ENCODE peak calls at places on chromosomes 7 and 10, in six cellular contexts. A, M, W, G, K and Y are unnamed samples.

GRCh38 chr10:7915923-7916322 is 97.6 kb downstream of the TAF3 start:
- DNase-seq in A (no peak), M (no peak), W (no peak), G (no peak), K (no peak), Y (no peak)

GRCh38 chr10:11724938-11725776 is 17.0 kb upstream of the ECHDC3 start:
- DNase-seq in A (peak; percentile 58), M (no peak), W (no peak), G (no peak), K (peak; percentile 58), Y (peak; percentile 46)

GRCh38 chr7:69920802-69921201 is 322.5 kb downstream of the AUTS2 start:
- DNase-seq in A (no peak), M (no peak), W (no peak), G (no peak), K (no peak), Y (no peak)

GRCh38 chr7:4131043-4131442 is 551.1 kb upstream of the FOXK1 start:
- DNase-seq in A (no peak), M (no peak), W (no peak), G (peak; percentile 87), K (no peak), Y (no peak)

GRCh38 chr7:46613116-46613515 is 692.0 kb upstream of the IGFBP3 start:
- DNase-seq in A (no peak), M (no peak), W (no peak), G (no peak), K (no peak), Y (no peak)

GRCh38 chr7:157813741-157814661 is 477.2 kb downstream of the DNAJB6 start:
- DNase-seq in A (no peak), M (no peak), W (no peak), G (no peak), K (no peak), Y (no peak)

GRCh38 chr10:123621910-123622309 is 44.2 kb upstream of the GPR26 start:
- DNase-seq in A (no peak), M (no peak), W (no peak), G (no peak), K (no peak), Y (no peak)

GRCh38 chr10:1255166-1255565 is 199.0 kb downstream of the WDR37 start:
- DNase-seq in A (no peak), M (no peak), W (no peak), G (peak; percentile 27), K (peak; percentile 26), Y (no peak)

GRCh38 chr7:95527033-95527775 is 41.5 kb downstream of the ASB4 start:
- DNase-seq in A (peak; percentile 42), M (peak; percentile 74), W (peak; percentile 55), G (peak; percentile 84), K (no peak), Y (no peak)

GRCh38 chr10:29688230-29688634 is 53.5 kb upstream of the SVIL start:
- DNase-seq in A (no peak), M (no peak), W (no peak), G (peak; percentile 86), K (no peak), Y (no peak)

GRCh38 chr7:100964630-100965029 is 4.7 kb upstream of the MUC12 start:
- DNase-seq in A (no peak), M (no peak), W (no peak), G (no peak), K (no peak), Y (no peak)

GRCh38 chr7:12711124-12711523 is 23.7 kb downstream of the ARL4A start:
- DNase-seq in A (no peak), M (no peak), W (no peak), G (no peak), K (no peak), Y (no peak)

GRCh38 chr7:158310924-158311713 is 276.5 kb downstream of the PTPRN2 start:
- DNase-seq in A (no peak), M (no peak), W (no peak), G (no peak), K (no peak), Y (no peak)

GRCh38 chr10:77773631-77774426 is 136.2 kb upstream of the KCNMA1 start:
- DNase-seq in A (no peak), M (no peak), W (no peak), G (peak; percentile 40), K (no peak), Y (no peak)

GRCh38 chr10:74231375-74231774 is 80.4 kb downstream of the ADK start:
- DNase-seq in A (peak; percentile 60), M (peak; percentile 64), W (no peak), G (no peak), K (no peak), Y (no peak)

GRCh38 chr7:33805630-33806233 is 99.6 kb upstream of the BMPER start:
- DNase-seq in A (no peak), M (peak; percentile 57), W (no peak), G (no peak), K (no peak), Y (no peak)

GRCh38 chr7:32518534-32519140 is 23.3 kb downstream of the AVL9 start:
- DNase-seq in A (peak; percentile 64), M (no peak), W (no peak), G (no peak), K (no peak), Y (no peak)

GRCh38 chr10:114869500-114869899 is 47.9 kb downstream of the FHIP2A start:
- DNase-seq in A (no peak), M (no peak), W (no peak), G (no peak), K (no peak), Y (no peak)

GRCh38 chr10:28089467-28089866 is 90.6 kb upstream of the ODAD2 start:
- DNase-seq in A (no peak), M (no peak), W (no peak), G (no peak), K (no peak), Y (no peak)

GRCh38 chr7:100215895-100216294 is 3.9 kb upstream of the PVRIG start:
- DNase-seq in A (no peak), M (no peak), W (no peak), G (no peak), K (no peak), Y (no peak)

GRCh38 chr7:130950054-130950453 is 216.0 kb upstream of the KLF14 start:
- DNase-seq in A (no peak), M (no peak), W (no peak), G (no peak), K (no peak), Y (no peak)

GRCh38 chr7:22896917-22897316 is 74.3 kb upstream of the TOMM7 start:
- DNase-seq in A (no peak), M (no peak), W (no peak), G (peak; percentile 60), K (no peak), Y (no peak)

GRCh38 chr7:33933611-33934281 is 28.4 kb downstream of the BMPER start:
- DNase-seq in A (peak; percentile 34), M (no peak), W (no peak), G (no peak), K (no peak), Y (no peak)

GRCh38 chr10:22460101-22460500 is 114.8 kb downstream of the SPAG6 start:
- DNase-seq in A (no peak), M (no peak), W (no peak), G (no peak), K (no peak), Y (no peak)

GRCh38 chr7:93883917-93884345 is 6.6 kb downstream of the TFPI2 start:
- DNase-seq in A (no peak), M (no peak), W (no peak), G (no peak), K (no peak), Y (no peak)

GRCh38 chr7:151133266-151133985 is 34.1 kb downstream of the GBX1 start:
- DNase-seq in A (no peak), M (no peak), W (no peak), G (no peak), K (no peak), Y (no peak)

GRCh38 chr7:65731562-65732035 is 141.3 kb upstream of the VKORC1L1 start:
- DNase-seq in A (no peak), M (no peak), W (no peak), G (peak; percentile 83), K (peak; percentile 5), Y (peak; percentile 54)

GRCh38 chr10:87974130-87974529 is 110.7 kb downstream of the PTEN start:
- DNase-seq in A (no peak), M (no peak), W (no peak), G (no peak), K (no peak), Y (no peak)
- H3K4me1 ChIP-seq in A (no peaks in the 10 kb centered on the region), M (no peaks in the 10 kb centered on the region), W (peaks cover 6% of the 10 kb centered on the region), G (no peaks in the 10 kb centered on the region), K (no peaks in the 10 kb centered on the region), Y (no peaks in the 10 kb centered on the region)

DNA sequence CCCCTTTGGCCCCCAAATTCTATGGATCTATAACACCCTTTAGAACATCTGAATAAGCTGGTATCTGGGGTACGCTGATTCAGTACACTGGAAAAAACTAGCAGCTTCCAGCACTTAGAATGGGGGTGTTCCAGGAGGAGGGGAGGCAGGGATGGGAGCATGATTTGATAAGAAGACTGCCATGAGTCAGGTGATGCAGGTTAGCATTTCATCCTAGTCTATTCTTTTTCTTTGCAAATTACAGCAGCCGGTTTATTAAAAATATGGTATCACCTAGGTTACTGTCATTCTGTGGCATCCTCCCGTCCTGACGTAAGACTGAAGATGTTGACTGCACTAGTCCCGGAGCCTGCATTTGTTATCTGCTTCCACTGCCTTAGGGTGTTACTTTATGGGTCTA is 1.8 kb downstream of the HTR5A start:
- DNase-seq in A (no peak), M (no peak), W (no peak), G (no peak), K (no peak), Y (no peak)
- H3K27ac ChIP-seq in A (no peak overlapping the region), M (no peak overlapping the region), W (no peak overlapping the region), G (no peak overlapping the region), K (no peak overlapping the region), Y (no peak overlapping the region)

GRCh38 chr7:129069021-129069420 is 14.1 kb upstream of the TNPO3 start:
- DNase-seq in A (no peak), M (no peak), W (no peak), G (no peak), K (no peak), Y (no peak)
- H3K4me3 ChIP-seq in A (no peak overlapping the region), M (no peak overlapping the region), W (no peak overlapping the region), G (no peak overlapping the region), K (no peak overlapping the region), Y (no peak overlapping the region)

DNA sequence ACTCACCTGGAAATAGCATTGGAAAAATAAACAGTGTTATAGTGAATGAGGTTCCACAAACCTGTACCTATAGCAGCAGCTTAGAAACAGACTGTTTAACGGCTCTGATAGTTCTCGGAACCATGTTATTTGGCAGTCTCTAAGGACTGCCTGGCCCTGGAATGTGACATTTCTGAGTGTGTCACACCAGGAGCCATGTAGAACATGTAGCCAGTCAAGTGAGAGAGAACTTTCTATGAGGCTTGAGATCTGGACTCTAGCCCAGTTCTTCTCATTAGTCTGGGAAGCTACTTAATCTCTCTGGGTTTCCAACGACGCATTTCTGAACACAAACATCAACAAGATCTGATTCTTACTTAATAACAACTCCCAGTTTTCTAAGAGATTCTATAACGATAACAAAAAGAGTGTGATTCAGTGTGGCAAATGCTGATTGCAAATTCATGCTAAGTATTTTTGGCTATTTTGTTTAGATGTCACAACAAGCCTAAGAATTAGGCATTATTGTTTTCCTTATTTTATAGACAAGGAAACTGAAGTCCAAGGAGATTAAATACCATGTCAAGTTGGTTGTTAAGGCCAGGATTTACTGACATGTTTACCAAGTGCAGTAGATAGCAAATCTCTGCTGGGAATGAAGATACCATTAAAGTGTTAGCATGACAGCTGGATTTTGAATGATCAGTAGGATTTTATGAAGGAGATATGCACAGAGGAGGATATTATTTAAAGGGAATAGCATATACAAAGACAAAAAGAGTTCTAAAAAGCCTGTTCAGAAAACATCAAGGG is 47.2 kb downstream of the APBB1IP start:
- DNase-seq in A (no peak), M (peak; percentile 17), W (no peak), G (no peak), K (no peak), Y (no peak)
- H3K4me1 ChIP-seq in A (no peaks in the 10 kb centered on the region), M (no peaks in the 10 kb centered on the region), W (peaks cover 8% of the 10 kb centered on the region), G (no peaks in the 10 kb centered on the region), K (peaks cover 69% of the 10 kb centered on the region), Y (peaks cover 89% of the 10 kb centered on the region)

GRCh38 chr7:24819916-24820689 is 62.8 kb upstream of the GSDME start:
- DNase-seq in A (peak; percentile 81), M (peak; percentile 73), W (peak; percentile 90), G (peak; percentile 92), K (peak; percentile 68), Y (peak; percentile 61)
- H3K27ac ChIP-seq in A (peak overlapping the region; percentile 97), M (no peak overlapping the region), W (no peak overlapping the region), G (no peak overlapping the region), K (peak overlapping the region; percentile 70), Y (peak overlapping the region; percentile 92)